ENCODE peak calls at places on chromosomes 1 and 21, in nine cellular contexts. One of them, this sample, is unnamed.
A peak's percentile ranks its signal among the peaks of the same experiment; 100 is the strongest.

GRCh38 chr1:36989260-36989659 is 45.1 kb downstream of the GRIK3 start:
- DNase-seq in neural crest cell: peak; percentile 3
- DNase-seq in brain microvascular endothelial cell: no peak
- DNase-seq in kidney epithelial cell: no peak
- DNase-seq in heart right ventricle: peak; percentile 24
- DNase-seq in GM23338: no peak
- DNase-seq in left lung: peak; percentile 38
- DNase-seq in progenitor cell of endocrine pancreas: no peak
- DNase-seq in upper lobe of left lung: no peak
- DNase-seq in this sample: no peak

GRCh38 chr1:111592389-111593361 is 26.9 kb upstream of the RAP1A start:
- DNase-seq in heart right ventricle: peak; percentile 85
- DNase-seq in GM23338: peak; percentile 41
- DNase-seq in kidney epithelial cell: peak; percentile 86
- DNase-seq in upper lobe of left lung: peak; percentile 80
- DNase-seq in progenitor cell of endocrine pancreas: peak; percentile 26
- DNase-seq in brain microvascular endothelial cell: peak; percentile 54
- DNase-seq in left lung: peak; percentile 90
- DNase-seq in neural crest cell: no peak
- DNase-seq in this sample: peak; percentile 32

GRCh38 chr1:95232646-95233320 is 1.2 kb upstream of the RWDD3 start:
- DNase-seq in heart right ventricle: no peak
- DNase-seq in GM23338: no peak
- DNase-seq in kidney epithelial cell: no peak
- DNase-seq in brain microvascular endothelial cell: no peak
- DNase-seq in left lung: no peak
- DNase-seq in upper lobe of left lung: no peak
- DNase-seq in progenitor cell of endocrine pancreas: no peak
- DNase-seq in neural crest cell: no peak
- DNase-seq in this sample: no peak

GRCh38 chr21:35048706-35049617 is at the start of gene RUNX1:
- DNase-seq in brain microvascular endothelial cell: peak; percentile 67
- DNase-seq in left lung: peak; percentile 70
- DNase-seq in heart right ventricle: no peak
- DNase-seq in upper lobe of left lung: no peak
- DNase-seq in GM23338: no peak
- DNase-seq in kidney epithelial cell: peak; percentile 67
- DNase-seq in neural crest cell: no peak
- DNase-seq in progenitor cell of endocrine pancreas: no peak
- DNase-seq in this sample: no peak

GRCh38 chr1:165877411-165877810 is 50.0 kb downstream of the UCK2 start:
- DNase-seq in neural crest cell: no peak
- DNase-seq in progenitor cell of endocrine pancreas: no peak
- DNase-seq in kidney epithelial cell: no peak
- DNase-seq in left lung: no peak
- DNase-seq in GM23338: no peak
- DNase-seq in brain microvascular endothelial cell: no peak
- DNase-seq in heart right ventricle: no peak
- DNase-seq in upper lobe of left lung: no peak
- DNase-seq in this sample: no peak

GRCh38 chr1:45843474-45843905 is 40.1 kb downstream of the MAST2 start:
- DNase-seq in heart right ventricle: no peak
- DNase-seq in GM23338: no peak
- DNase-seq in left lung: no peak
- DNase-seq in upper lobe of left lung: no peak
- DNase-seq in neural crest cell: no peak
- DNase-seq in kidney epithelial cell: no peak
- DNase-seq in progenitor cell of endocrine pancreas: no peak
- DNase-seq in brain microvascular endothelial cell: no peak
- DNase-seq in this sample: no peak

GRCh38 chr1:930633-931138 is 7.0 kb downstream of the SAMD11 start:
- DNase-seq in heart right ventricle: no peak
- DNase-seq in progenitor cell of endocrine pancreas: no peak
- DNase-seq in GM23338: no peak
- DNase-seq in brain microvascular endothelial cell: no peak
- DNase-seq in upper lobe of left lung: peak; percentile 69
- DNase-seq in kidney epithelial cell: no peak
- DNase-seq in neural crest cell: no peak
- DNase-seq in left lung: no peak
- DNase-seq in this sample: no peak

GRCh38 chr1:234825498-234826176 is 215.7 kb upstream of the IRF2BP2 start:
- DNase-seq in brain microvascular endothelial cell: no peak
- DNase-seq in neural crest cell: no peak
- DNase-seq in progenitor cell of endocrine pancreas: no peak
- DNase-seq in upper lobe of left lung: no peak
- DNase-seq in GM23338: no peak
- DNase-seq in left lung: no peak
- DNase-seq in kidney epithelial cell: no peak
- DNase-seq in heart right ventricle: no peak
- DNase-seq in this sample: no peak

GRCh38 chr1:207647966-207648906 is 3.3 kb downstream of the CR1L start:
- DNase-seq in heart right ventricle: no peak
- DNase-seq in progenitor cell of endocrine pancreas: no peak
- DNase-seq in upper lobe of left lung: no peak
- DNase-seq in neural crest cell: no peak
- DNase-seq in brain microvascular endothelial cell: no peak
- DNase-seq in kidney epithelial cell: no peak
- DNase-seq in GM23338: no peak
- DNase-seq in left lung: no peak
- DNase-seq in this sample: no peak

GRCh38 chr1:27690205-27690604 is 18.2 kb upstream of the IFI6 start:
- DNase-seq in brain microvascular endothelial cell: no peak
- DNase-seq in neural crest cell: no peak
- DNase-seq in upper lobe of left lung: no peak
- DNase-seq in heart right ventricle: no peak
- DNase-seq in kidney epithelial cell: no peak
- DNase-seq in progenitor cell of endocrine pancreas: no peak
- DNase-seq in GM23338: peak; percentile 52
- DNase-seq in left lung: no peak
- DNase-seq in this sample: no peak

GRCh38 chr1:228765543-228765942 is 30.3 kb downstream of the RHOU start:
- DNase-seq in neural crest cell: no peak
- DNase-seq in upper lobe of left lung: no peak
- DNase-seq in brain microvascular endothelial cell: no peak
- DNase-seq in kidney epithelial cell: no peak
- DNase-seq in heart right ventricle: no peak
- DNase-seq in progenitor cell of endocrine pancreas: no peak
- DNase-seq in GM23338: no peak
- DNase-seq in left lung: no peak
- DNase-seq in this sample: no peak

GRCh38 chr1:116457944-116458343 is 84.9 kb downstream of the ATP1A1 start:
- DNase-seq in progenitor cell of endocrine pancreas: no peak
- DNase-seq in heart right ventricle: peak; percentile 29
- DNase-seq in brain microvascular endothelial cell: no peak
- DNase-seq in neural crest cell: no peak
- DNase-seq in left lung: no peak
- DNase-seq in GM23338: no peak
- DNase-seq in upper lobe of left lung: no peak
- DNase-seq in kidney epithelial cell: no peak
- DNase-seq in this sample: no peak

GRCh38 chr1:91601554-91602322 is 101.1 kb downstream of the CDC7 start:
- DNase-seq in heart right ventricle: peak; percentile 77
- DNase-seq in progenitor cell of endocrine pancreas: no peak
- DNase-seq in brain microvascular endothelial cell: no peak
- DNase-seq in kidney epithelial cell: no peak
- DNase-seq in neural crest cell: no peak
- DNase-seq in GM23338: no peak
- DNase-seq in upper lobe of left lung: peak; percentile 7
- DNase-seq in left lung: no peak
- DNase-seq in this sample: peak; percentile 33

GRCh38 chr1:91635763-91636162 is 135.1 kb downstream of the CDC7 start:
- DNase-seq in neural crest cell: no peak
- DNase-seq in brain microvascular endothelial cell: no peak
- DNase-seq in heart right ventricle: no peak
- DNase-seq in GM23338: no peak
- DNase-seq in kidney epithelial cell: no peak
- DNase-seq in progenitor cell of endocrine pancreas: no peak
- DNase-seq in left lung: no peak
- DNase-seq in upper lobe of left lung: no peak
- DNase-seq in this sample: no peak

GRCh38 chr21:44461438-44462089 is 6.3 kb downstream of the LRRC3 start:
- DNase-seq in progenitor cell of endocrine pancreas: no peak
- DNase-seq in GM23338: no peak
- DNase-seq in neural crest cell: no peak
- DNase-seq in upper lobe of left lung: no peak
- DNase-seq in brain microvascular endothelial cell: no peak
- DNase-seq in left lung: no peak
- DNase-seq in heart right ventricle: no peak
- DNase-seq in kidney epithelial cell: no peak
- DNase-seq in this sample: no peak
- TF ChIP-seq CTCF in progenitor cell of endocrine pancreas: peak; percentile 55
- TF ChIP-seq CTCF in GM23338: no peak
- TF ChIP-seq CTCF in neural crest cell: peak; percentile 43
- TF ChIP-seq CTCF in upper lobe of left lung: no peak
- TF ChIP-seq CTCF in brain microvascular endothelial cell: peak; percentile 13
- TF ChIP-seq CTCF in left lung: no peak
- TF ChIP-seq CTCF in heart right ventricle: peak; percentile 54
- TF ChIP-seq CTCF in kidney epithelial cell: no peak
- TF ChIP-seq CTCF in this sample: peak; percentile 9

GRCh38 chr1:2556277-2557145 is at the start of gene TNFRSF14:
- DNase-seq in upper lobe of left lung: peak; percentile 84
- DNase-seq in progenitor cell of endocrine pancreas: no peak
- DNase-seq in GM23338: no peak
- DNase-seq in heart right ventricle: peak; percentile 55
- DNase-seq in left lung: peak; percentile 68
- DNase-seq in neural crest cell: no peak
- DNase-seq in kidney epithelial cell: no peak
- DNase-seq in brain microvascular endothelial cell: peak; percentile 49
- DNase-seq in this sample: no peak

GRCh38 chr1:2553871-2554620 is 2.1 kb upstream of the TNFRSF14 start:
- DNase-seq in GM23338: no peak
- DNase-seq in kidney epithelial cell: no peak
- DNase-seq in brain microvascular endothelial cell: no peak
- DNase-seq in left lung: no peak
- DNase-seq in upper lobe of left lung: peak; percentile 70
- DNase-seq in heart right ventricle: no peak
- DNase-seq in neural crest cell: no peak
- DNase-seq in progenitor cell of endocrine pancreas: no peak
- DNase-seq in this sample: peak; percentile 3

GRCh38 chr1:2555634-2556276 is 416 bp upstream of the TNFRSF14 start:
- DNase-seq in heart right ventricle: peak; percentile 78
- DNase-seq in kidney epithelial cell: no peak
- DNase-seq in upper lobe of left lung: peak; percentile 91
- DNase-seq in GM23338: no peak
- DNase-seq in left lung: peak; percentile 93
- DNase-seq in progenitor cell of endocrine pancreas: no peak
- DNase-seq in neural crest cell: no peak
- DNase-seq in brain microvascular endothelial cell: no peak
- DNase-seq in this sample: no peak

GRCh38 chr1:2557146-2558029 is 1.2 kb downstream of the TNFRSF14 start:
- DNase-seq in heart right ventricle: no peak
- DNase-seq in brain microvascular endothelial cell: no peak
- DNase-seq in upper lobe of left lung: peak; percentile 76
- DNase-seq in GM23338: no peak
- DNase-seq in neural crest cell: no peak
- DNase-seq in left lung: no peak
- DNase-seq in kidney epithelial cell: no peak
- DNase-seq in progenitor cell of endocrine pancreas: no peak
- DNase-seq in this sample: no peak

GRCh38 chr1:2554621-2555387 is 1.4 kb upstream of the TNFRSF14 start:
- DNase-seq in heart right ventricle: no peak
- DNase-seq in upper lobe of left lung: peak; percentile 59
- DNase-seq in progenitor cell of endocrine pancreas: no peak
- DNase-seq in brain microvascular endothelial cell: no peak
- DNase-seq in left lung: no peak
- DNase-seq in GM23338: peak; percentile 46
- DNase-seq in kidney epithelial cell: no peak
- DNase-seq in neural crest cell: no peak
- DNase-seq in this sample: no peak
- TF ChIP-seq CTCF in heart right ventricle: peak; percentile 60
- TF ChIP-seq CTCF in upper lobe of left lung: peak; percentile 53
- TF ChIP-seq CTCF in progenitor cell of endocrine pancreas: peak; percentile 37
- TF ChIP-seq CTCF in brain microvascular endothelial cell: peak; percentile 70
- TF ChIP-seq CTCF in left lung: peak; percentile 30
- TF ChIP-seq CTCF in GM23338: peak; percentile 70
- TF ChIP-seq CTCF in kidney epithelial cell: peak; percentile 59
- TF ChIP-seq CTCF in neural crest cell: peak; percentile 45
- TF ChIP-seq CTCF in this sample: peak; percentile 24

DNA sequence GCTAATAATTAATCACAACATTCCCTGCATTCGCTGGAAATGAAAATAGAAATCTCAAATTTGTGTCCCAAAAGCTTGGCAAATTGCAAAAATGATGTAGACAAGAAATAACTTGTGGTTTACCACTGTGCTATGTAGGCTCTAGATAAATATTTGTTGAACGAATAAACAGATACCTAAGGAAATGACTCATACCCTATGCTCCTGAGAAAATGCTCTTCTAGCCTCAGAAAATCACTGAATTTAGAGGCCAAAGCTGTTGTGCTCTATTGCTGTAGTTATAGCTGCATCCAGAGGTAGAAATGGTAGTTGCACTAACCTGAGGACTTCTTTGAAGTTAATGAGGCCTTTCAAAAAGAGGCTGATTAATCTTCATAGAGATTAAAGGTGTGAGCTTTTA is 142.0 kb upstream of the ZNHIT6 start:
- DNase-seq in heart right ventricle: no peak
- DNase-seq in kidney epithelial cell: peak; percentile 89
- DNase-seq in left lung: no peak
- DNase-seq in GM23338: peak; percentile 6
- DNase-seq in upper lobe of left lung: no peak
- DNase-seq in progenitor cell of endocrine pancreas: no peak
- DNase-seq in brain microvascular endothelial cell: peak; percentile 84
- DNase-seq in neural crest cell: no peak
- DNase-seq in this sample: no peak
- TF ChIP-seq CTCF in heart right ventricle: no peak
- TF ChIP-seq CTCF in kidney epithelial cell: peak; percentile 62
- TF ChIP-seq CTCF in left lung: no peak
- TF ChIP-seq CTCF in GM23338: no peak
- TF ChIP-seq CTCF in upper lobe of left lung: no peak
- TF ChIP-seq CTCF in progenitor cell of endocrine pancreas: no peak
- TF ChIP-seq CTCF in brain microvascular endothelial cell: peak; percentile 56
- TF ChIP-seq CTCF in neural crest cell: no peak
- TF ChIP-seq CTCF in this sample: no peak

GRCh38 chr1:246151796-246152434 is 355.2 kb downstream of the SMYD3 start:
- DNase-seq in heart right ventricle: no peak
- DNase-seq in left lung: no peak
- DNase-seq in kidney epithelial cell: no peak
- DNase-seq in upper lobe of left lung: no peak
- DNase-seq in GM23338: peak; percentile 50
- DNase-seq in brain microvascular endothelial cell: peak; percentile 24
- DNase-seq in progenitor cell of endocrine pancreas: no peak
- DNase-seq in neural crest cell: no peak
- DNase-seq in this sample: no peak
- TF ChIP-seq CTCF in heart right ventricle: no peak
- TF ChIP-seq CTCF in left lung: no peak
- TF ChIP-seq CTCF in kidney epithelial cell: no peak
- TF ChIP-seq CTCF in upper lobe of left lung: no peak
- TF ChIP-seq CTCF in GM23338: no peak
- TF ChIP-seq CTCF in brain microvascular endothelial cell: peak; percentile 27
- TF ChIP-seq CTCF in progenitor cell of endocrine pancreas: peak; percentile 27
- TF ChIP-seq CTCF in neural crest cell: peak; percentile 22
- TF ChIP-seq CTCF in this sample: peak; percentile 15

GRCh38 chr1:184340984-184341383 is 45.8 kb upstream of the C1orf21 start:
- DNase-seq in neural crest cell: no peak
- DNase-seq in upper lobe of left lung: no peak
- DNase-seq in GM23338: peak; percentile 29
- DNase-seq in brain microvascular endothelial cell: peak; percentile 4
- DNase-seq in kidney epithelial cell: no peak
- DNase-seq in heart right ventricle: no peak
- DNase-seq in progenitor cell of endocrine pancreas: no peak
- DNase-seq in left lung: no peak
- DNase-seq in this sample: no peak
- TF ChIP-seq CTCF in neural crest cell: peak; percentile 34
- TF ChIP-seq CTCF in upper lobe of left lung: no peak
- TF ChIP-seq CTCF in GM23338: peak; percentile 55
- TF ChIP-seq CTCF in brain microvascular endothelial cell: peak; percentile 51
- TF ChIP-seq CTCF in kidney epithelial cell: no peak
- TF ChIP-seq CTCF in heart right ventricle: peak; percentile 18
- TF ChIP-seq CTCF in progenitor cell of endocrine pancreas: peak; percentile 32
- TF ChIP-seq CTCF in left lung: no peak
- TF ChIP-seq CTCF in this sample: no peak

This sample was measured in nephron progenitor cell.